ENCODE peak calls at places on chromosome 11, in four cellular contexts. O, F, N and Z are unnamed samples. For H3K4me1, the result is how much of the 10 kb centered on the place peaks cover.

GRCh38 chr11:20355221-20356219 is 8.0 kb upstream of the HTATIP2 start:
- DNase-seq in N (no peak), O (peak), F (no peak), Z (no peak)

GRCh38 chr11:129804012-129804411 is 11.6 kb upstream of the TMEM45B start:
- DNase-seq in F (no peak), O (no peak), N (no peak), Z (no peak)

GRCh38 chr11:40149721-40150120 is 1309.7 kb downstream of the LRRC4C start:
- DNase-seq in F (no peak), O (peak), N (no peak), Z (no peak)

GRCh38 chr11:90919332-90919731 is 696.5 kb upstream of the CHORDC1 start:
- DNase-seq in F (no peak), N (no peak), O (no peak), Z (no peak)

GRCh38 chr11:94664336-94664735 is 97.2 kb downstream of the PIWIL4 start:
- DNase-seq in N (no peak), F (no peak), O (peak), Z (peak)

GRCh38 chr11:64996710-64997380 is at the start of gene BATF2:
- DNase-seq in N (peak), O (peak), F (peak), Z (peak)

GRCh38 chr11:73394416-73395296 is 18.5 kb downstream of the RELT start:
- DNase-seq in F (peak), N (no peak), O (no peak), Z (peak)

GRCh38 chr11:24683578-24683977 is 186.7 kb downstream of the LUZP2 start:
- DNase-seq in F (no peak), O (no peak), N (no peak), Z (no peak)

GRCh38 chr11:35723493-35724284 is 61.1 kb downstream of the TRIM44 start:
- DNase-seq in N (no peak), F (no peak), O (peak), Z (no peak)

GRCh38 chr11:36027731-36028130 is 83.9 kb downstream of the LDLRAD3 start:
- DNase-seq in N (no peak), O (no peak), F (no peak), Z (no peak)

GRCh38 chr11:95084509-95084908 is 5.1 kb upstream of the ENDOD1 start:
- DNase-seq in F (no peak), O (peak), N (no peak), Z (no peak)

GRCh38 chr11:64453466-64453865 is 94.5 kb downstream of the RPS6KA4 start:
- DNase-seq in N (no peak), O (no peak), F (peak), Z (peak)

GRCh38 chr11:76075699-76076098 is 130.6 kb downstream of the WNT11 start:
- DNase-seq in O (no peak), N (no peak), F (no peak), Z (no peak)

GRCh38 chr11:65366340-65366773 is 11.8 kb downstream of the TIGD3 start:
- DNase-seq in F (no peak), N (peak), O (peak), Z (peak)

GRCh38 chr11:131889760-131890620 is 519.6 kb downstream of the NTM start:
- DNase-seq in O (no peak), F (no peak), N (no peak), Z (no peak)
- H3K27ac ChIP-seq in O (peak), F (no peak), N (no peak), Z (no peak)

GRCh38 chr11:18280438-18281046 is 14.5 kb downstream of the SAA1 start:
- DNase-seq in N (no peak), F (no peak), O (no peak), Z (no peak)
- H3K4me1 ChIP-seq in N (under half), F (under half), O (under half), Z (under half)

GRCh38 chr11:12900496-12900895 is 108.6 kb upstream of the RASSF10 start:
- DNase-seq in O (peak), N (no peak), F (no peak), Z (no peak)

GRCh38 chr11:12901272-12901671 is 107.8 kb upstream of the RASSF10 start:
- DNase-seq in O (peak), F (no peak), N (no peak), Z (no peak)

GRCh38 chr11:12901874-12902481 is 107.1 kb upstream of the RASSF10 start:
- DNase-seq in N (no peak), F (no peak), O (peak), Z (no peak)

GRCh38 chr11:12906501-12906900 is 102.6 kb upstream of the RASSF10 start:
- DNase-seq in O (no peak), N (no peak), F (no peak), Z (no peak)

DNA sequence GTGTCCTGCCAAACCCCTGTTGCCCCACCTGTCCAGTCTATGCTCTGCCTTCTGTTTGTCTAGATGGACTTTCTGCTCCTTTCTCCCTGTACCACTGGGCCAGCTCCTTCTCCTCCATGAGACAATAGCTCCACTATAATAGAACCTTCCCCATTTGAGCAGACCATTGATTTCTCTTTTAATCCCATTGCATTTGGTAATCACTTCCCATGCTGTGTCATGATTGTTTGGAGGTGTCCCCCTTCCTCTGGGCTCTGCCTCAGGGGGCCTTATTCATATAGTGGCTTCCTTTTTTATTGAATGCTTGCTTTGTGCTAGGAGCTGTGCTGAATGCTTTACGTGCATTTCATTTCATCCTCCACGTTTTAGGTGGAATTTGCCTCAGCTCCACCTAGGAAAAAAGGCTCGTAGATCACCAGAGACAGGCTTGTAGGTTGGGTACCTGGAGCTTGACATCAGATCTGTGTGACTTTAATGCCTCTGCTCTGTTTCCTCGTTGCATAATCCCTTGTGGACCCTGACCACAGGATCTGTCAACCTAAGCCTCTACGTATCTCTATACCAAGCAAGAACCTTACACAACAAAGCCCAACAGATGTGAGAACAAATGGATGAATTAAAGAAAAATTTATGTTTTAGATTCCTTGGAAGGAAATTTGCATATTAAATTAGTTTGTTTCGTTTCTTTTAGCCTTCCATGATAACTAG is 106.2 kb upstream of the RASSF10 start:
- DNase-seq in F (no peak), N (no peak), O (no peak), Z (no peak)
- H3K27ac ChIP-seq in F (no peak), N (no peak), O (no peak), Z (no peak)

GRCh38 chr11:3231550-3231850 is 717 bp downstream of the MRGPRE start:
- DNase-seq in F (no peak), O (no peak), N (no peak), Z (no peak)

GRCh38 chr11:3229673-3230630 is 2.3 kb downstream of the MRGPRE start:
- DNase-seq in O (no peak), N (no peak), F (no peak), Z (no peak)

GRCh38 chr11:3232956-3233355 is 739 bp upstream of the MRGPRE start:
- DNase-seq in F (no peak), O (no peak), N (no peak), Z (no peak)

GRCh38 chr11:3231851-3232744 is at the start of gene MRGPRE:
- DNase-seq in N (peak), F (no peak), O (peak), Z (no peak)

GRCh38 chr11:3230636-3231549 is 1.3 kb downstream of the MRGPRE start:
- DNase-seq in F (no peak), N (no peak), O (no peak), Z (no peak)
- H3K4me1 ChIP-seq in F (under half), N (under half), O (under half), Z (under half)

GRCh38 chr11:1439341-1439740 is 47.2 kb downstream of the MOB2 start:
- DNase-seq in F (no peak), O (no peak), N (no peak), Z (no peak)
- H3K27ac ChIP-seq in F (no peak), O (no peak), N (no peak), Z (no peak)